ENCODE peak calls at places on chromosomes 16 and 17, in seven cellular contexts. C is HCT116, V is AG04450, Q is IMR-90, F is kidney epithelial cell, M is GM12878, E is endothelial cell of umbilical vein. Y is an unnamed sample.

GRCh38 chr17:17420561-17421269 is 56.1 kb upstream of the MED9 start:
- DNase-seq in C (no peak), V (no peak), Q (peak), F (no peak), M (no peak), E (no peak), Y (no peak)

GRCh38 chr16:58639230-58639629 is 9.6 kb upstream of the CNOT1 start:
- DNase-seq in C (no peak), V (no peak), Q (no peak), F (no peak), M (no peak), E (no peak), Y (no peak)

GRCh38 chr17:45248132-45248936 is 13.6 kb downstream of the SPATA32 start:
- DNase-seq in C (no peak), V (no peak), Q (no peak), F (no peak), M (no peak), E (no peak), Y (no peak)

GRCh38 chr17:17859909-17860760 is 23.3 kb upstream of the SREBF1 start:
- DNase-seq in C (no peak), V (no peak), Q (peak), F (no peak), M (no peak), E (peak), Y (no peak)

GRCh38 chr17:7974638-7975131 is 27.7 kb upstream of the GUCY2D start:
- DNase-seq in C (no peak), V (no peak), Q (no peak), F (no peak), M (no peak), E (no peak), Y (no peak)

GRCh38 chr17:77963441-77963840 is 4.9 kb downstream of the TNRC6C start:
- DNase-seq in C (no peak), V (peak), Q (peak), F (peak), M (no peak), E (peak), Y (no peak)

GRCh38 chr17:30344283-30345088 is 10.6 kb upstream of the TMIGD1 start:
- DNase-seq in C (no peak), V (no peak), Q (peak), F (no peak), M (no peak), E (peak), Y (peak)

GRCh38 chr16:64290461-64290860 is 831.4 kb downstream of the CDH11 start:
- DNase-seq in C (no peak), V (no peak), Q (no peak), F (no peak), M (no peak), E (no peak), Y (no peak)

GRCh38 chr17:21817791-21818364 is 125.6 kb downstream of the KCNJ18 start:
- DNase-seq in C (no peak), V (no peak), Q (no peak), F (no peak), M (no peak), E (no peak), Y (no peak)

GRCh38 chr17:36149296-36149820 is 27.1 kb downstream of the TBC1D3B start:
- DNase-seq in C (no peak), V (no peak), Q (peak), F (no peak), M (no peak), E (no peak), Y (no peak)

GRCh38 chr17:80737106-80738019 is 192.7 kb downstream of the RPTOR start:
- DNase-seq in C (no peak), V (no peak), Q (no peak), F (no peak), M (peak), E (no peak), Y (no peak)

GRCh38 chr16:47069841-47070584 is 73.7 kb downstream of the NETO2 start:
- DNase-seq in C (no peak), V (no peak), Q (no peak), F (no peak), M (no peak), E (no peak), Y (no peak)

GRCh38 chr17:81170727-81171494 is 4.9 kb upstream of the AATK start:
- DNase-seq in C (no peak), V (no peak), Q (no peak), F (no peak), M (no peak), E (no peak), Y (no peak)

GRCh38 chr16:23369416-23369815 is 67.3 kb downstream of the SCNN1B start:
- DNase-seq in C (no peak), V (no peak), Q (no peak), F (no peak), M (no peak), E (no peak), Y (no peak)

GRCh38 chr17:32342603-32343325 is 791 bp upstream of the C17orf75 start:
- DNase-seq in C (no peak), V (no peak), Q (no peak), F (no peak), M (no peak), E (no peak), Y (no peak)

GRCh38 chr16:15494231-15494630 is 59.8 kb downstream of the BMERB1 start:
- DNase-seq in C (peak), V (no peak), Q (peak), F (no peak), M (no peak), E (no peak), Y (no peak)

GRCh38 chr17:74532115-74532514 is 840 bp upstream of the CD300LB start:
- DNase-seq in C (no peak), V (no peak), Q (no peak), F (no peak), M (no peak), E (no peak), Y (no peak)

GRCh38 chr16:50671644-50672260 is 9.4 kb downstream of the SNX20 start:
- DNase-seq in C (peak), V (no peak), Q (peak), F (no peak), M (no peak), E (peak), Y (no peak)

GRCh38 chr17:69733171-69734014 is 318.9 kb downstream of the MAP2K6 start:
- DNase-seq in C (no peak), V (peak), Q (peak), F (peak), M (no peak), E (peak), Y (peak)

GRCh38 chr17:63983326-63983725 is 10.6 kb upstream of the SCN4A start:
- DNase-seq in C (no peak), V (no peak), Q (no peak), F (no peak), M (no peak), E (no peak), Y (no peak)

GRCh38 chr17:83062011-83062817 is 17.2 kb upstream of the METRNL start:
- DNase-seq in C (no peak), V (no peak), Q (no peak), F (no peak), M (no peak), E (no peak), Y (no peak)

GRCh38 chr16:72083778-72084404 is 9.5 kb downstream of the TXNL4B start:
- DNase-seq in C (no peak), V (no peak), Q (no peak), F (no peak), M (no peak), E (no peak), Y (peak)

GRCh38 chr17:79561486-79562116 is 49.2 kb downstream of the RBFOX3 start:
- DNase-seq in C (no peak), V (no peak), Q (no peak), F (no peak), M (no peak), E (no peak), Y (no peak)

DNA sequence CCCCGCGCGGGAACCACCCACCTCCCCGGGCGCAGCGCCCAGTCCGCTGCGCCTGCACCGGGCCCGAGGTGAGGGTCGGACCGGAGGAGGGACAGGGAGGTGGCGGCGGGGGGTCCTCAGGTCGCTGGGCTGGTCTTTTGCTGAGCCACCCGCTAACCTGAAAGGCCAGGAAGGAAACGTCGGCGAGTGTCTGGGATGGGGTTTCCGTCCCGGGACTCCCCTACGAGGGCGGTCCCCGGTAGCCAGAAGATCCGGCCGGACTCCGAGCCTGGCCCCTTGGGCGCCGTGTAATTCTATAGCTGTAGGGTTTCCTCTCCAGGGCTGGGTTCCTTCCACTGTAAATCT is 5.0 kb downstream of the TBX2 start:
- DNase-seq in C (no peak), V (no peak), Q (peak), F (no peak), M (no peak), E (no peak), Y (no peak)
- H3K4me3 ChIP-seq in C (no peak), V (peak), Q (peak), F (no peak), M (no peak), E (no peak), Y (no peak)

DNA sequence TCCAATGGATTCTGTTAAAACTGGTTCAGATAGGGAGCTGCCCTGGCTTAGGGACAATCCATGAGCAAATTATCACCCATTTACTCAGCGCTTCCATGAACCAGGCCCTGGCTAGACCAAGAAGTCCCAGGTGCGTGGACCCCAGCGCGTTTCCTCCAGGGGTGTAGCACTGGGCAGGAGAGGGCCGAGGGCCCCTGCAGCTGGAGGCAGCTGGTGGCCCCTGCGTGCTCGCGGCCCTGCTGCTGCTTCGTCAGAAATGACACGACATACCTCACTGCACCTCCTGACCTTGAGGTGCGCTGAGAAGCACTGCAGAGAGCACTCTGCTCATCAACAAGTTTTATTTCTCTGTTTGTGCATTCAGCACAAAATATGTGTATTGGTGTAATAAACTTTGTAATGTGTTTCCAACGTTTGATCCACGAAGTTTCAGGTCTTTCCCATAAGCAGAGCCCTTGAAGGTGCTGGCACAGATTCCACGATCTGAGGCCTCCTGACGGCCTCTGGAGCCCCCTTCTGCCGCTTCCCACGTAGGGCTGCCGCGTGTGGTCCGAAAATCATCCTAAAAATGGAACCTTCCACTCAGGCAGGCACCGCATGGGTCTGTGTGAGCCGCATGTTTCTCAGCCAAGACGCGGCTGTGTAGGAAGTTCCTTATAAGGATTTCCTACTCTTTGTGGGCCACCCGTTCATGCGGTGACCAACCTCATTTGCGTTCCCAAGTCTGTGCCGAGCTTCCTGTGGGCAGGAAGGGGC is 50.8 kb upstream of the ZCCHC14 start:
- DNase-seq in C (no peak), V (no peak), Q (no peak), F (no peak), M (no peak), E (no peak), Y (no peak)
- TF ChIP-seq CTCF in C (no peak), V (peak), Q (no peak), F (no peak), M (no peak), E (no peak), Y (no peak)

GRCh38 chr17:57045868-57046671 is 39.0 kb upstream of the AKAP1 start:
- DNase-seq in C (no peak), V (no peak), Q (no peak), F (no peak), M (no peak), E (no peak), Y (no peak)
- H3K4me3 ChIP-seq in C (no peak), V (peak), Q (no peak), F (peak), M (peak), E (peak), Y (peak)

DNA sequence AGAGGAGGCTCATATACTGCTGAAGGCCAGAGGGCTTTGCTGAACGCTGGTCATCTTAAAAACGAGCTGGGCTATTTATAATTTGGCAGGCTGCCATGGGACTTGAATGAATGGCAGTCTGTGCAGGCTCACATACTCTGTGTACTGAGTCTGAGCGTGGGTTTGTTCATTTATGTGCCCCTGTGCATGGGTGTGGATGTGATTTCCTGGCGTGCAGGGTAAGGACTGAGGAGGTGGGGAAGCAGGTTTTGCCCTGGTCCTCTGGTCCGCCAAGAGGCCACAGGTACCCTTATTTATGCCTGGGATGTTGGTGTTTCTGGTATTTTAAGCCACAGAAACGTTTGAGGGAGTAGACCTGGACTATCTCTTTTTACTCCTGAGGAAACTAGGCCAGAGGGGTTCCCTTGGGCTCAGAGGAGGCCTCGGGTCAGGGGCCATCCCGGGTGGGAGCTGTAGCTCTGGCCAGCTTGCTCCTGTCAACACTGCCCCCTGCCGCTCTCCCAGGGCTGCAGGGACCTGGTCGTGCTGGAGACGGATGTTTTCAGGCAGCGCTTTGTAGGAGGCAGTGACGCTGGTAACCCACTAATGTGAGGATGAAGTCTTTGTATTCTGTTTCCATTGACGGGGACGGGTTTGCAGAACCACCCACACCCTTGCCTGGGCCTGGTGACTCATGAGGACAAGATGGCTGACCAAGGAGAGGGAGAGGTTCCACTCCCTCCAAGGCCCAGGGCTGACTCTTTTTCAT is 184.4 kb downstream of the MSI2 start:
- DNase-seq in C (peak), V (peak), Q (peak), F (peak), M (peak), E (peak), Y (peak)
- TF ChIP-seq CTCF in C (peak), V (peak), Q (peak), F (peak), M (peak), E (peak), Y (peak)

GRCh38 chr17:75848523-75849303 is 4.5 kb upstream of the UNC13D start:
- DNase-seq in C (peak), V (no peak), Q (peak), F (no peak), M (no peak), E (peak), Y (no peak)
- H3K4me3 ChIP-seq in C (no peak), V (no peak), Q (no peak), F (no peak), M (no peak), E (no peak), Y (no peak)

GRCh38 chr17:53628011-53628410 is 194.7 kb upstream of the KIF2B start:
- DNase-seq in C (no peak), V (no peak), Q (peak), F (peak), M (no peak), E (no peak), Y (peak)

GRCh38 chr17:53630115-53630514 is 192.6 kb upstream of the KIF2B start:
- DNase-seq in C (no peak), V (no peak), Q (no peak), F (no peak), M (no peak), E (no peak), Y (no peak)

GRCh38 chr17:53629188-53629587 is 193.5 kb upstream of the KIF2B start:
- DNase-seq in C (no peak), V (no peak), Q (peak), F (no peak), M (no peak), E (no peak), Y (no peak)

GRCh38 chr17:53631486-53631885 is 191.2 kb upstream of the KIF2B start:
- DNase-seq in C (no peak), V (no peak), Q (no peak), F (no peak), M (no peak), E (no peak), Y (no peak)

GRCh38 chr17:53630638-53631037 is 192.1 kb upstream of the KIF2B start:
- DNase-seq in C (no peak), V (no peak), Q (no peak), F (no peak), M (no peak), E (no peak), Y (no peak)
- TF ChIP-seq CTCF in C (no peak), V (no peak), Q (no peak), F (no peak), M (no peak), E (no peak), Y (peak)

GRCh38 chr16:705748-706188 is at the start of gene FBXL16:
- DNase-seq in C (no peak), V (no peak), Q (no peak), F (no peak), M (no peak), E (no peak), Y (no peak)

GRCh38 chr16:703406-703805 is 2.2 kb downstream of the FBXL16 start:
- DNase-seq in C (no peak), V (no peak), Q (no peak), F (no peak), M (no peak), E (no peak), Y (no peak)

GRCh38 chr16:702341-702740 is 3.3 kb downstream of the FBXL16 start:
- DNase-seq in C (no peak), V (no peak), Q (no peak), F (no peak), M (no peak), E (no peak), Y (no peak)

GRCh38 chr16:704552-705380 is 835 bp downstream of the FBXL16 start:
- DNase-seq in C (no peak), V (no peak), Q (no peak), F (no peak), M (no peak), E (no peak), Y (no peak)

GRCh38 chr16:704047-704446 is 1.6 kb downstream of the FBXL16 start:
- DNase-seq in C (no peak), V (no peak), Q (no peak), F (no peak), M (no peak), E (no peak), Y (no peak)
- H3K4me3 ChIP-seq in C (peak), V (no peak), Q (no peak), F (no peak), M (no peak), E (no peak), Y (no peak)

GRCh38 chr16:78283668-78284251 is 184.3 kb downstream of the WWOX start:
- DNase-seq in C (no peak), V (no peak), Q (no peak), F (no peak), M (no peak), E (no peak), Y (no peak)

GRCh38 chr16:78284957-78285434 is 185.5 kb downstream of the WWOX start:
- DNase-seq in C (no peak), V (no peak), Q (no peak), F (no peak), M (no peak), E (no peak), Y (no peak)

GRCh38 chr16:78277374-78277773 is 177.9 kb downstream of the WWOX start:
- DNase-seq in C (no peak), V (no peak), Q (no peak), F (no peak), M (no peak), E (no peak), Y (no peak)

GRCh38 chr16:78278047-78278446 is 178.6 kb downstream of the WWOX start:
- DNase-seq in C (no peak), V (no peak), Q (no peak), F (no peak), M (no peak), E (no peak), Y (no peak)

GRCh38 chr16:78281115-78281514 is 181.7 kb downstream of the WWOX start:
- DNase-seq in C (no peak), V (no peak), Q (no peak), F (no peak), M (no peak), E (no peak), Y (no peak)
- TF ChIP-seq CTCF in C (no peak), V (no peak), Q (no peak), F (no peak), M (no peak), E (no peak), Y (no peak)

GRCh38 chr17:1488826-1489275 is 3.6 kb downstream of the MYO1C start:
- DNase-seq in C (no peak), V (no peak), Q (no peak), F (no peak), M (no peak), E (no peak), Y (no peak)
- H3K4me3 ChIP-seq in C (peak), V (peak), Q (no peak), F (no peak), M (no peak), E (no peak), Y (peak)

DNA sequence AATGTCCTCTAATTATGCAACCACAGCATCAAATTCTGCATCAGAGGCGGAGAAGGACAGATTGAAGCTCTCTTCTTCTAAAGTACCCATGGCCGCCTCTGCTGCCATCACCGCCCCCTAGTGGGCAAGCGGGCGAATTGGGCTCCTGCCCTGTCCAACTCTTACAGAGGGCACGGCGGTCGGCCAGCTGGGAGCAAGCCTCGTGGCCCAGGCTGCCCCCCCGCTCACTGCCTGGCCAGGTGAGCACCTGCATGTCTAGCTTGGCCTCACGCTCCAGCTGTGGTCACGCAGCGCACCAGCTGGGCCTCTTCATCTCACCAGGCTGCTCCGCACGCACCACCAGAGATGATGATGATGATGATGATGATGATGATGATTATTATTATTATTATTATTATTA is 146.1 kb upstream of the TOM1L1 start:
- DNase-seq in C (peak), V (no peak), Q (no peak), F (no peak), M (no peak), E (no peak), Y (no peak)
- TF ChIP-seq CTCF in C (peak), V (no peak), Q (no peak), F (peak), M (peak), E (no peak), Y (peak)